ENCODE peak calls at places on chromosomes 16 and 17, in eight cellular contexts. X is NCI-H1092 treated with DMSO at 0.1 percent for 48 hours; A is left ventricle myocardium inferior; H is pons; V is stimulated activated CD4-positive, alpha-beta T cell treated with anti-CD3 and anti-CD28 coated beads, Interleukin-1b, Interleukin-23, amount 100 ng/mL, for 24 hours; C is DMS79 treated with DMSO at 0.1 percent for 48 hours; Y is activated CD4-positive, CD25-positive, alpha-beta regulatory T cell; O is HS-5. Q is an unnamed sample.

GRCh38 chr16:47461598-47462266 is 601 bp downstream of the PHKB start:
- DNase-seq in A (no peak), H (peak), X (peak), V (peak), O (no peak), Y (no peak), C (peak), Q (no peak)

GRCh38 chr17:79388556-79389295 is 222.1 kb downstream of the RBFOX3 start:
- DNase-seq in O (no peak), C (peak), X (peak), V (no peak), A (peak), Y (no peak), H (no peak), Q (no peak)

GRCh38 chr17:56737741-56738161 is 96.0 kb downstream of the C17orf67 start:
- DNase-seq in Y (no peak), A (no peak), O (no peak), X (no peak), V (no peak), C (no peak), H (no peak), Q (no peak)

GRCh38 chr17:62898239-62898864 is 67.7 kb upstream of the TANC2 start:
- DNase-seq in V (no peak), O (no peak), H (no peak), Y (no peak), A (peak), X (no peak), C (no peak), Q (no peak)

GRCh38 chr16:57284952-57285263 is 436 bp upstream of the PLLP start:
- DNase-seq in A (no peak), C (no peak), V (no peak), Y (no peak), X (no peak), O (no peak), H (no peak), Q (no peak)

GRCh38 chr17:40950176-40950575 is 12.7 kb upstream of the KRT23 start:
- DNase-seq in O (no peak), H (no peak), X (no peak), Y (no peak), A (no peak), V (no peak), C (no peak), Q (no peak)

GRCh38 chr17:74389094-74389753 is 21.9 kb downstream of the GPR142 start:
- DNase-seq in A (no peak), H (no peak), C (no peak), V (no peak), O (no peak), X (no peak), Y (no peak), Q (no peak)

GRCh38 chr17:83143817-83144231 is 64.4 kb downstream of the METRNL start:
- DNase-seq in C (no peak), Y (no peak), X (no peak), A (no peak), O (no peak), H (no peak), V (no peak), Q (no peak)

GRCh38 chr17:10888858-10889257 is 51.0 kb upstream of the PIRT start:
- DNase-seq in V (no peak), X (no peak), C (no peak), O (no peak), Y (no peak), A (no peak), H (no peak), Q (no peak)

GRCh38 chr16:47574091-47575054 is 113.2 kb downstream of the PHKB start:
- DNase-seq in H (no peak), V (peak), X (no peak), O (no peak), C (no peak), Y (no peak), A (no peak), Q (no peak)